ENCODE peak calls at places on chromosomes 3 and 15, in ten cellular contexts. T, G, D, A, N, J, I, Y, F and V are unnamed samples.

GRCh38 chr15:27808182-27808581 is 290.9 kb downstream of the OCA2 start:
- DNase-seq in D (no peak), Y (no peak), T (no peak), I (no peak), N (no peak), G (no peak), J (no peak), F (no peak), A (no peak), V (no peak)

GRCh38 chr15:36644156-36644896 is 64.9 kb downstream of the CDIN1 start:
- DNase-seq in F (no peak), A (no peak), Y (no peak), I (no peak), G (no peak), T (no peak), N (no peak), D (no peak), J (no peak), V (no peak)

GRCh38 chr3:97970929-97971460 is 1.2 kb downstream of the RIOX2 start:
- DNase-seq in I (no peak), F (no peak), T (no peak), N (no peak), G (no peak), D (no peak), J (no peak), Y (no peak), A (no peak), V (no peak)

GRCh38 chr15:88878720-88879184 is 16.6 kb downstream of the HAPLN3 start:
- DNase-seq in F (peak), T (peak), I (no peak), D (no peak), Y (peak), A (peak), G (no peak), N (peak), J (no peak), V (peak)

GRCh38 chr3:138875754-138876664 is 41.3 kb upstream of the PIK3CB start:
- DNase-seq in F (no peak), Y (peak), A (no peak), T (no peak), N (no peak), G (no peak), I (no peak), J (no peak), D (no peak), V (no peak)

GRCh38 chr15:63191895-63192603 is 2.6 kb downstream of the RAB8B start:
- DNase-seq in N (no peak), D (no peak), A (no peak), F (no peak), J (no peak), I (no peak), T (no peak), Y (no peak), G (no peak), V (no peak)

GRCh38 chr3:71973337-71974030 is 188.5 kb upstream of the PROK2 start:
- DNase-seq in Y (no peak), D (no peak), I (no peak), J (peak), A (no peak), N (no peak), T (no peak), G (no peak), F (peak), V (no peak)

GRCh38 chr15:101698314-101698713 is 26.0 kb downstream of the TARS3 start:
- DNase-seq in I (no peak), Y (no peak), G (no peak), T (no peak), A (no peak), J (no peak), F (peak), N (no peak), D (no peak), V (no peak)

GRCh38 chr3:14803101-14803980 is 15.4 kb upstream of the FGD5 start:
- DNase-seq in D (peak), G (no peak), F (no peak), Y (peak), J (no peak), I (no peak), A (no peak), T (peak), N (no peak), V (no peak)

GRCh38 chr15:69154026-69154425 is 6.4 kb upstream of the GLCE start:
- DNase-seq in F (no peak), J (no peak), T (no peak), A (peak), I (no peak), D (no peak), N (no peak), G (no peak), Y (peak), V (no peak)

GRCh38 chr15:48674876-48675275 is 29.4 kb upstream of the FBN1 start:
- DNase-seq in G (no peak), I (no peak), F (no peak), Y (no peak), J (no peak), A (peak), T (no peak), N (no peak), D (no peak), V (no peak)

GRCh38 chr15:57320543-57321220 is 55.6 kb upstream of the CGNL1 start:
- DNase-seq in F (no peak), J (peak), T (no peak), G (no peak), I (peak), N (no peak), Y (no peak), D (no peak), A (peak), V (no peak)

GRCh38 chr3:119181765-119182164 is 8.4 kb downstream of the UPK1B start:
- DNase-seq in A (no peak), F (peak), Y (no peak), N (peak), T (peak), D (no peak), J (no peak), I (no peak), G (peak), V (no peak)

GRCh38 chr3:187678869-187679268 is 8.7 kb upstream of the SST start:
- DNase-seq in D (peak), Y (peak), J (no peak), I (peak), N (peak), G (peak), F (peak), A (peak), T (peak), V (no peak)

GRCh38 chr3:22585504-22585903 is 617.6 kb upstream of the UBE2E2 start:
- DNase-seq in J (no peak), G (no peak), Y (no peak), N (no peak), I (no peak), A (no peak), D (no peak), T (no peak), F (peak), V (no peak)

GRCh38 chr3:131535596-131535995 is 32.8 kb upstream of the MRPL3 start:
- DNase-seq in Y (no peak), G (no peak), A (peak), F (peak), D (no peak), I (no peak), T (no peak), J (no peak), N (no peak), V (no peak)

GRCh38 chr3:107969994-107970896 is 120.6 kb downstream of the CD47 start:
- DNase-seq in N (no peak), G (no peak), J (no peak), D (peak), T (peak), A (peak), F (peak), I (no peak), Y (peak), V (no peak)

GRCh38 chr3:100329800-100330489 is 4.6 kb upstream of the NIT2 start:
- DNase-seq in F (no peak), Y (no peak), T (no peak), J (no peak), D (no peak), G (no peak), N (no peak), I (no peak), A (no peak), V (no peak)